ENCODE peak calls at places on chromosomes 13 and 19, in four cellular contexts. A is A549; K is lung; O is effector memory CD4-positive, alpha-beta T cell. E is an unnamed sample. For H3K4me1, the result is how much of the 10 kb centered on the place peaks cover.

GRCh38 chr13:26442541-26442940 is 114.9 kb upstream of the WASF3 start:
- DNase-seq in K (no peak), A (no peak), O (no peak), E (no peak)

GRCh38 chr13:101144808-101145419 is 271.4 kb downstream of the NALCN start:
- DNase-seq in A (no peak), O (peak), K (no peak), E (no peak)

GRCh38 chr19:384801-385169 is 24.2 kb downstream of the C2CD4C start:
- DNase-seq in K (no peak), O (no peak), A (no peak), E (no peak)

GRCh38 chr19:48445256-48445605 is 552 bp upstream of the GRWD1 start:
- DNase-seq in O (peak), K (no peak), A (peak), E (no peak)

GRCh38 chr13:110306340-110306959 is 507 bp downstream of the COL4A1 start:
- DNase-seq in O (no peak), K (no peak), A (no peak), E (no peak)

GRCh38 chr13:26469602-26470001 is 87.9 kb upstream of the WASF3 start:
- DNase-seq in K (no peak), O (no peak), A (no peak), E (no peak)

GRCh38 chr19:58572818-58573657 is at the start of gene MZF1:
- DNase-seq in K (peak), A (peak), O (peak), E (peak)

GRCh38 chr19:34979819-34980640 is 16.0 kb upstream of the ZNF792 start:
- DNase-seq in O (no peak), A (no peak), K (no peak), E (no peak)

GRCh38 chr19:45347570-45348366 is 7.2 kb downstream of the KLC3 start:
- DNase-seq in O (no peak), K (no peak), A (no peak), E (no peak)

GRCh38 chr13:47932953-47933687 is 68.0 kb downstream of the SUCLA2 start:
- DNase-seq in O (no peak), A (no peak), K (no peak), E (no peak)

GRCh38 chr13:109869312-109870237 is 83.2 kb upstream of the IRS2 start:
- DNase-seq in O (no peak), K (peak), A (peak), E (peak)

GRCh38 chr13:20149762-20150161 is 11.1 kb downstream of the GJA3 start:
- DNase-seq in K (no peak), A (no peak), O (no peak), E (no peak)

GRCh38 chr19:55454787-55455243 is 6.6 kb downstream of the ISOC2 start:
- DNase-seq in O (no peak), A (peak), K (no peak), E (no peak)

GRCh38 chr19:35903550-35904179 is 1.3 kb downstream of the HCST start:
- DNase-seq in O (peak), A (peak), K (peak), E (no peak)

GRCh38 chr13:84607614-84608013 is 725.3 kb upstream of the SLITRK1 start:
- DNase-seq in K (no peak), A (no peak), O (no peak), E (peak)

GRCh38 chr13:109332501-109333499 is 453.6 kb downstream of the IRS2 start:
- DNase-seq in K (no peak), O (no peak), A (no peak), E (no peak)

GRCh38 chr19:28288850-28289249 is 924.1 kb downstream of the UQCRFS1 start:
- DNase-seq in A (no peak), O (no peak), K (no peak), E (no peak)

GRCh38 chr13:111604087-111604486 is 283.6 kb downstream of the TEX29 start:
- DNase-seq in O (no peak), K (no peak), A (no peak), E (no peak)

GRCh38 chr13:79548886-79549285 is 67.9 kb downstream of the NDFIP2 start:
- DNase-seq in K (no peak), O (no peak), A (no peak), E (no peak)

GRCh38 chr19:17101686-17102628 is 26.4 kb downstream of the MYO9B start:
- DNase-seq in O (no peak), K (no peak), A (no peak), E (no peak)

GRCh38 chr19:33781996-33782395 is 14.7 kb upstream of the KCTD15 start:
- DNase-seq in K (no peak), A (peak), O (no peak), E (no peak)

GRCh38 chr19:35746087-35746462 is 624 bp downstream of the PSENEN start:
- DNase-seq in O (no peak), A (no peak), K (no peak), E (no peak)

GRCh38 chr13:29579094-29579493 is 16.4 kb downstream of the SLC7A1 start:
- DNase-seq in K (no peak), A (no peak), O (no peak), E (no peak)

GRCh38 chr19:590396-590745 is 690 bp downstream of the HCN2 start:
- DNase-seq in O (no peak), A (no peak), K (no peak), E (no peak)

GRCh38 chr19:4374451-4375163 is 25.7 kb downstream of the SH3GL1 start:
- DNase-seq in A (peak), K (peak), O (no peak), E (peak)

GRCh38 chr19:33535176-33535575 is 13.6 kb upstream of the PEPD start:
- DNase-seq in A (no peak), K (no peak), O (no peak), E (no peak)

GRCh38 chr13:98105929-98106336 is 37.0 kb upstream of the FARP1 start:
- DNase-seq in O (no peak), A (no peak), K (peak), E (no peak)

GRCh38 chr13:50700664-50701266 is 142.7 kb downstream of the DLEU7 start:
- DNase-seq in O (no peak), A (no peak), K (no peak), E (no peak)

GRCh38 chr19:13859361-13859880 is 17.5 kb upstream of the NANOS3 start:
- DNase-seq in A (no peak), O (no peak), K (no peak), E (no peak)

GRCh38 chr13:28477709-28477973 is 17.3 kb downstream of the FLT1 start:
- DNase-seq in A (no peak), O (no peak), K (no peak), E (no peak)
- H3K27ac ChIP-seq in A (no peak), O (no peak), K (no peak), E (no peak)

DNA sequence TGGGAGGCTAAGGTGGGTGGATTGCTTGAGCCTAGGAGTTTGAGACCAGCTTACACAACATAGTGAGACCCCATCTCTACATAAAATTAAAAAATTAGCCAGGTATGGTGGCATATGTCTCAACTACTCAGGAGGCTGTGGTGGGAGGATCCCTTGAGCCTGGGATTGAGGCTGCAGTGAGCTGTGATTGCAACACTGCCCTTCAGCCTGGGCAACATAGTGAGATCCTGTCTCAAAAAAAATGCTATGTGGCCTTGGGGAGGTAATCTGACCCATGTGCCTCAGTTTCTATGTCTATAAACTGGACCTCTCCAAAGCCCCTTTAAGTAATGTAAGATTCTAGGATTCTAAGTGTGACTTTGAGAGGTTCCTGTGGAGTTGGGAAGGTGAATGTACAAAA is 25.2 kb downstream of the ARL11 start:
- DNase-seq in A (no peak), O (no peak), K (no peak), E (no peak)
- H3K4me1 ChIP-seq in A (under half), O (under half), K (under half), E (under half)

GRCh38 chr19:10625003-10625761 is at the start of gene SLC44A2:
- DNase-seq in K (peak), A (peak), O (no peak), E (no peak)
- H3K27ac ChIP-seq in K (peak), A (peak), O (no peak), E (peak)

GRCh38 chr19:38617283-38617763 is 430 bp downstream of the MAP4K1 start:
- DNase-seq in A (no peak), O (no peak), K (no peak), E (no peak)

GRCh38 chr19:38614289-38614688 is 3.5 kb downstream of the MAP4K1 start:
- DNase-seq in K (no peak), A (no peak), O (no peak), E (no peak)

GRCh38 chr19:38615007-38615581 is 2.7 kb downstream of the MAP4K1 start:
- DNase-seq in A (no peak), K (no peak), O (no peak), E (no peak)

GRCh38 chr19:38617764-38618589 is at the start of gene MAP4K1:
- DNase-seq in A (no peak), K (no peak), O (peak), E (no peak)

GRCh38 chr19:38616265-38616664 is 1.5 kb downstream of the MAP4K1 start:
- DNase-seq in A (no peak), O (no peak), K (no peak), E (no peak)
- H3K4me1 ChIP-seq in A (under half), O (under half), K (under half), E (under half)

GRCh38 chr13:43304449-43304848 is 281.1 kb downstream of the DNAJC15 start:
- DNase-seq in K (no peak), O (no peak), A (no peak), E (no peak)

GRCh38 chr13:43301341-43301969 is 278.1 kb downstream of the DNAJC15 start:
- DNase-seq in A (no peak), O (no peak), K (no peak), E (no peak)

GRCh38 chr13:43304945-43305344 is 281.6 kb downstream of the DNAJC15 start:
- DNase-seq in A (no peak), O (no peak), K (no peak), E (no peak)

GRCh38 chr13:43305416-43305815 is 282.0 kb downstream of the DNAJC15 start:
- DNase-seq in A (no peak), O (no peak), K (no peak), E (no peak)

GRCh38 chr13:43303040-43303729 is 279.8 kb downstream of the DNAJC15 start:
- DNase-seq in O (no peak), K (peak), A (no peak), E (no peak)
- H3K27ac ChIP-seq in O (no peak), K (no peak), A (no peak), E (no peak)

GRCh38 chr13:24574847-24575246 is 62.3 kb upstream of the PARP4 start:
- DNase-seq in K (no peak), O (no peak), A (no peak), E (no peak)
- H3K4me1 ChIP-seq in K (under half), O (under half), A (under half), E (under half)

E was measured in thoracic aorta.